ENCODE peak calls at places on chromosomes 1 and 21, in nine cellular contexts. P, W, C, X, N, R, V, L and S are unnamed samples.

GRCh38 chr21:41631564-41632461 is 123.9 kb upstream of the TMPRSS2 start:
- DNase-seq in X (no peak), C (no peak), L (no peak), P (peak; percentile 50), N (no peak), V (peak; percentile 39), R (no peak), W (peak; percentile 92), S (peak; percentile 68)

GRCh38 chr1:235022341-235023196 is 106.1 kb downstream of the TOMM20 start:
- DNase-seq in R (no peak), W (peak; percentile 40), C (no peak), V (no peak), P (peak; percentile 24), L (peak; percentile 35), N (no peak), X (no peak), S (peak; percentile 50)

GRCh38 chr21:45296638-45297037 is 8.9 kb upstream of the POFUT2 start:
- DNase-seq in X (no peak), P (no peak), C (no peak), R (no peak), L (no peak), N (no peak), W (no peak), V (no peak), S (no peak)

GRCh38 chr1:30328100-30328370 is 395.4 kb downstream of the MATN1 start:
- DNase-seq in C (no peak), V (no peak), R (no peak), N (no peak), W (no peak), X (no peak), P (no peak), L (no peak), S (no peak)

GRCh38 chr1:43954036-43954435 is 7.3 kb downstream of the IPO13 start:
- DNase-seq in P (no peak), C (no peak), W (no peak), L (no peak), X (no peak), V (no peak), R (no peak), N (no peak), S (no peak)

GRCh38 chr21:39525601-39526000 is 73.8 kb downstream of the SH3BGR start:
- DNase-seq in R (no peak), X (no peak), W (no peak), N (no peak), C (no peak), V (no peak), P (no peak), L (no peak), S (no peak)

GRCh38 chr1:24929091-24929875 is 793 bp downstream of the RUNX3 start:
- DNase-seq in N (peak; percentile 50), C (no peak), V (no peak), R (peak; percentile 72), L (peak; percentile 68), P (no peak), W (no peak), X (no peak), S (no peak)

GRCh38 chr1:207619833-207620572 is 24.9 kb upstream of the CR1L start:
- DNase-seq in P (peak; percentile 34), N (no peak), R (peak; percentile 24), V (peak; percentile 66), L (peak; percentile 49), W (peak; percentile 63), C (no peak), X (peak; percentile 51), S (no peak)